ENCODE peak calls at places on chromosomes 7 and 10, in six cellular contexts. S is mesenchymal stem cell, X is IMR-90, G is neuronal stem cell, K is H1, W is trophoblast cell. J is an unnamed sample.

GRCh38 chr10:110918269-110918632 is 729 bp downstream of the BBIP1 start:
- DNase-seq in S (peak), X (peak), G (no peak), K (peak), W (peak), J (peak)

GRCh38 chr10:22473044-22473443 is 127.7 kb downstream of the SPAG6 start:
- DNase-seq in S (no peak), X (no peak), G (no peak), K (no peak), W (no peak), J (no peak)

GRCh38 chr7:76069238-76069638 is 21.3 kb downstream of the MDH2 start:
- DNase-seq in S (peak), X (peak), G (no peak), K (no peak), W (peak), J (peak)

GRCh38 chr10:7424315-7424714 is 13.5 kb upstream of the SFMBT2 start:
- DNase-seq in S (no peak), X (no peak), G (no peak), K (peak), W (no peak), J (peak)

GRCh38 chr7:116630932-116631449 is 41.0 kb upstream of the MET start:
- DNase-seq in S (peak), X (peak), G (no peak), K (no peak), W (peak), J (peak)

GRCh38 chr7:2084331-2084730 is 148.4 kb downstream of the MAD1L1 start:
- DNase-seq in S (no peak), X (no peak), G (no peak), K (no peak), W (no peak), J (no peak)

GRCh38 chr10:92689663-92690210 is at the start of gene HHEX:
- DNase-seq in S (peak), X (peak), G (peak), K (no peak), W (no peak), J (peak)

GRCh38 chr7:38548605-38549004 is 82.6 kb downstream of the AMPH start:
- DNase-seq in S (no peak), X (no peak), G (no peak), K (no peak), W (no peak), J (no peak)

GRCh38 chr10:69503896-69504265 is 52.6 kb downstream of the TSPAN15 start:
- DNase-seq in S (no peak), X (no peak), G (no peak), K (no peak), W (no peak), J (no peak)

GRCh38 chr7:30422922-30423321 is 55.7 kb downstream of the NOD1 start:
- DNase-seq in S (no peak), X (peak), G (no peak), K (no peak), W (no peak), J (no peak)

GRCh38 chr7:30424536-30424935 is 54.0 kb downstream of the NOD1 start:
- DNase-seq in S (no peak), X (no peak), G (no peak), K (no peak), W (no peak), J (no peak)

GRCh38 chr7:30427296-30428080 is 51.1 kb downstream of the NOD1 start:
- DNase-seq in S (no peak), X (no peak), G (no peak), K (no peak), W (no peak), J (peak)

GRCh38 chr7:30423793-30424505 is 54.6 kb downstream of the NOD1 start:
- DNase-seq in S (no peak), X (no peak), G (no peak), K (no peak), W (no peak), J (no peak)

GRCh38 chr7:30421647-30422196 is 56.9 kb downstream of the NOD1 start:
- DNase-seq in S (no peak), X (no peak), G (no peak), K (no peak), W (no peak), J (no peak)
- H3K14ac ChIP-seq in S (no peak), X (no peak), G (no peak), K (no peak), W (no peak), J (no peak)

GRCh38 chr10:12488626-12489025 is 139.3 kb downstream of the CAMK1D start:
- DNase-seq in S (no peak), X (no peak), G (no peak), K (no peak), W (no peak), J (no peak)
- H3K14ac ChIP-seq in S (no peak), X (no peak), G (no peak), K (no peak), W (no peak), J (no peak)

DNA sequence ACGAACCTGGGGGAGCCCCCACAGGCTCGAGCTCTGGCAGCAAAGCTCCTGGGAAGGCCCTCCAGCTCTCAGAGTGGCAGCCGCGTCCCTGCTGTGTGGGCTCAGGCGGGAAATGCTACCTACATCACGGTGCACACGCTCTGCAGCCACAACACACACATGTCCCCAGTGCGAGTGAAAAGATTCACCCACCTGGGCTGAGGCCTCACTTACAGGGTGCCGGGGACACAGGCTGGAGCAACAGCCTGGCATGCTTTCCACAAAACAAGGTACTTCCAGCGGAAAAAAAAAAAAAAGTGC is 410.4 kb upstream of the FOXK1 start:
- DNase-seq in S (no peak), X (no peak), G (no peak), K (no peak), W (no peak), J (no peak)
- H3K14ac ChIP-seq in S (no peak), X (no peak), G (no peak), K (no peak), W (no peak), J (peak)

GRCh38 chr10:42992957-42993390 is 83.9 kb upstream of the RET start:
- DNase-seq in S (no peak), X (no peak), G (no peak), K (no peak), W (no peak), J (no peak)
- H3K14ac ChIP-seq in S (no peak), X (no peak), G (no peak), K (no peak), W (no peak), J (no peak)

J was measured in H9.